ENCODE peak calls at places on chromosomes 12 and 14, in six cellular contexts. One of them, this sample, is unnamed.
A peak's percentile ranks its signal among the peaks of the same experiment; 100 is the strongest.

GRCh38 chr12:91993287-91994028 is 152.2 kb downstream of the BTG1 start:
- DNase-seq in Calu3: no peak
- DNase-seq in GM12865: no peak
- DNase-seq in endothelial cell: no peak
- DNase-seq in neural progenitor cell: no peak
- DNase-seq in CD4-positive, alpha-beta T cell: no peak
- DNase-seq in this sample: no peak

GRCh38 chr14:67335781-67336180 is 23.8 kb downstream of the ATP6V1D start:
- DNase-seq in GM12865: peak; percentile 42
- DNase-seq in neural progenitor cell: peak; percentile 65
- DNase-seq in Calu3: peak; percentile 20
- DNase-seq in CD4-positive, alpha-beta T cell: no peak
- DNase-seq in endothelial cell: peak; percentile 18
- DNase-seq in this sample: peak; percentile 12

GRCh38 chr14:39731912-39732311 is 299.7 kb upstream of the FBXO33 start:
- DNase-seq in Calu3: no peak
- DNase-seq in CD4-positive, alpha-beta T cell: no peak
- DNase-seq in GM12865: peak; percentile 27
- DNase-seq in endothelial cell: no peak
- DNase-seq in neural progenitor cell: no peak
- DNase-seq in this sample: no peak

GRCh38 chr12:27347779-27348178 is 15.1 kb downstream of the BMAL2 start:
- DNase-seq in endothelial cell: no peak
- DNase-seq in GM12865: no peak
- DNase-seq in CD4-positive, alpha-beta T cell: no peak
- DNase-seq in Calu3: no peak
- DNase-seq in neural progenitor cell: no peak
- DNase-seq in this sample: no peak

GRCh38 chr12:124539084-124540041 is 28.0 kb downstream of the NCOR2 start:
- DNase-seq in neural progenitor cell: no peak
- DNase-seq in GM12865: no peak
- DNase-seq in Calu3: no peak
- DNase-seq in endothelial cell: no peak
- DNase-seq in CD4-positive, alpha-beta T cell: no peak
- DNase-seq in this sample: no peak

GRCh38 chr12:41577995-41578394 is 389.9 kb downstream of the PDZRN4 start:
- DNase-seq in endothelial cell: no peak
- DNase-seq in Calu3: no peak
- DNase-seq in GM12865: no peak
- DNase-seq in CD4-positive, alpha-beta T cell: no peak
- DNase-seq in neural progenitor cell: no peak
- DNase-seq in this sample: no peak

GRCh38 chr12:115683240-115683765 is 594.2 kb downstream of the MED13L start:
- DNase-seq in endothelial cell: no peak
- DNase-seq in Calu3: no peak
- DNase-seq in neural progenitor cell: no peak
- DNase-seq in CD4-positive, alpha-beta T cell: no peak
- DNase-seq in GM12865: no peak
- DNase-seq in this sample: no peak

GRCh38 chr12:89883630-89884364 is 175.2 kb upstream of the ATP2B1 start:
- DNase-seq in endothelial cell: no peak
- DNase-seq in neural progenitor cell: peak; percentile 89
- DNase-seq in GM12865: no peak
- DNase-seq in Calu3: no peak
- DNase-seq in CD4-positive, alpha-beta T cell: no peak
- DNase-seq in this sample: no peak

GRCh38 chr12:63930971-63931370 is 86.5 kb downstream of the SRGAP1 start:
- DNase-seq in CD4-positive, alpha-beta T cell: no peak
- DNase-seq in GM12865: no peak
- DNase-seq in neural progenitor cell: no peak
- DNase-seq in endothelial cell: no peak
- DNase-seq in Calu3: no peak
- DNase-seq in this sample: no peak

GRCh38 chr12:109711596-109712461 is 1.8 kb upstream of the FAM222A start:
- DNase-seq in endothelial cell: no peak
- DNase-seq in Calu3: no peak
- DNase-seq in GM12865: no peak
- DNase-seq in CD4-positive, alpha-beta T cell: no peak
- DNase-seq in neural progenitor cell: peak; percentile 38
- DNase-seq in this sample: no peak

GRCh38 chr12:68749861-68750260 is 3.9 kb downstream of the SLC35E3 start:
- DNase-seq in endothelial cell: no peak
- DNase-seq in GM12865: no peak
- DNase-seq in CD4-positive, alpha-beta T cell: no peak
- DNase-seq in neural progenitor cell: no peak
- DNase-seq in Calu3: no peak
- DNase-seq in this sample: no peak

DNA sequence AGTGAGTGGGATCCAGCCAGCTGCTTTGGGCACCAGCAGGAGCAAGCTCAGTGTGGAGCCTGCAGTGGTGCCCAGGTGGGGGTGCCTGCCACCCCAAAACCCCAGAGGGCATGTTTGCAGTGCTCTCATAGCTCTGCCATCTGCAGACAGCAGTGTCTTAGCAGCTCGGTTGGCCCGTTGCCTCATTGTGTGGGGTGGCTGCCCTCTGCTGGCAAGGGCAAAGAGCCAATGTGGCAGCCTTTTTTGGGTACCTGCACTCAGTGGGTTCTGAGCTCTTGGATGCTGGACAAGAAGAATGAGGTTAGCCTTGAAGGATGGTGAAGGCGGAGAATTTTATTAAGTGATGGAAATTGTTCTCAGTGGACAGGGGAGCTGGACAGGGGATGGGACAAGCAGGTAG is 52.3 kb downstream of the NEUROD4 start:
- DNase-seq in neural progenitor cell: peak; percentile 79
- DNase-seq in endothelial cell: peak; percentile 65
- DNase-seq in CD4-positive, alpha-beta T cell: peak; percentile 82
- DNase-seq in GM12865: peak; percentile 76
- DNase-seq in Calu3: peak; percentile 77
- DNase-seq in this sample: no peak
- TF ChIP-seq CTCF in neural progenitor cell: peak; percentile 71
- TF ChIP-seq CTCF in endothelial cell: peak; percentile 29
- TF ChIP-seq CTCF in CD4-positive, alpha-beta T cell: peak; percentile 75
- TF ChIP-seq CTCF in GM12865: peak; percentile 69
- TF ChIP-seq CTCF in Calu3: peak; percentile 56
- TF ChIP-seq CTCF in this sample: peak; percentile 47

DNA sequence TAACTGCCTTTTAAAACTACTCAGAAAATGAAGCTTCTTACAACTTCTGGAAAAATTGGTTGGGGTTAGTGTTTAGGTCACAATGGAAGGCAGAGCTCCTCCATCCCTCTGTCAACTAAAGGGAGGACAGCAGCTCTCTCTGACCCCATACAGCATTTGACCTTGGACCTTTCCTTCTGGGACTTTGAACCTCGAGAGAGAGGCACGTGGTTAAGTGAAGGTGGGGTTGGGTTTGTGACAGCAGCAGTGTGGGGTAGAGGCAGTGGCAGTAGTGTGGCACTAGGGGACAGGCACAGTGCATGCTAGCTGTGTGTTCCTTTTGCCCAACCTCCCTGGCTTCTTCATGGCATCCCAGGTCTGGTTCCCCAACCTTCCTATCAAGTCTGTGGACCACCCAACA is 9.4 kb upstream of the C12orf75 start:
- DNase-seq in Calu3: no peak
- DNase-seq in CD4-positive, alpha-beta T cell: no peak
- DNase-seq in endothelial cell: no peak
- DNase-seq in GM12865: no peak
- DNase-seq in neural progenitor cell: no peak
- DNase-seq in this sample: no peak
- TF ChIP-seq CTCF in Calu3: no peak
- TF ChIP-seq CTCF in CD4-positive, alpha-beta T cell: no peak
- TF ChIP-seq CTCF in endothelial cell: no peak
- TF ChIP-seq CTCF in GM12865: peak; percentile 36
- TF ChIP-seq CTCF in neural progenitor cell: no peak
- TF ChIP-seq CTCF in this sample: no peak

DNA sequence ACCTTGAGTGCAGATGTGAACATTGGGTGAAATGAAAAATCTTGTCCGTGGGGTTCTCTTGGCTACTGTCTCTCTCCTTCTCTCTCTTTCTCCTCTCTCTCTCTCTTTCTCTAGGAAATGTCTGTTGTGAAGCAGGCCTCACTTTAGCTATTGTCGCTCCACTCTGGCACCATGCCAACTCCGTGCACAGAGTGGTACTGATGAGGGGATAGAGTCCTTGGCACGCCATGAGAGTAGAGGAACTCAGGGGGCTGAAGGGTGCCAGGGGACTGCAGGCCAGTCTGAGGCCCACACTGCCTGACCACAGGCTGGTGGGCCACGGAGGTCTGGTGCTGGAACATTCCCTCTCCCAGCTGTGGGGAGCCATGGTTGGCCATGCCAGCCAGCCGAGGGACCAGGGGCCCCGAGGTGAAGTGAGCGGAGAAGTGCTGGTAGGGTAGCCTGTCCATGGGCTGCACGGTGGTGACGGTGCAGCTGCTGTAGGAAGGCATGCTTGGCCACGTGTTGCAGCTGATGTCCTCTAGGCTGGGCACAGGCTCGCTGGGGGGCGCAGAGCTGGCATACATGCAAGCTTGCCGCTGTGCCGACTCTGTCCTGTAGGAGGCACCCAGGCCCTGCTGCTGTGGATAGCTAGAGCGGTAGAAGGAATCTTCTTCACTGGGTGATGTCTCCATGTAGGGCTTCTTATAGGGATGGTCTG is 50.4 kb downstream of the TBX5 start:
- DNase-seq in endothelial cell: peak; percentile 42
- DNase-seq in neural progenitor cell: peak; percentile 54
- DNase-seq in CD4-positive, alpha-beta T cell: no peak
- DNase-seq in Calu3: no peak
- DNase-seq in GM12865: peak; percentile 21
- DNase-seq in this sample: no peak
- TF ChIP-seq CTCF in endothelial cell: peak; percentile 49
- TF ChIP-seq CTCF in neural progenitor cell: peak; percentile 58
- TF ChIP-seq CTCF in CD4-positive, alpha-beta T cell: no peak
- TF ChIP-seq CTCF in Calu3: no peak
- TF ChIP-seq CTCF in GM12865: peak; percentile 23
- TF ChIP-seq CTCF in this sample: peak; percentile 23

DNA sequence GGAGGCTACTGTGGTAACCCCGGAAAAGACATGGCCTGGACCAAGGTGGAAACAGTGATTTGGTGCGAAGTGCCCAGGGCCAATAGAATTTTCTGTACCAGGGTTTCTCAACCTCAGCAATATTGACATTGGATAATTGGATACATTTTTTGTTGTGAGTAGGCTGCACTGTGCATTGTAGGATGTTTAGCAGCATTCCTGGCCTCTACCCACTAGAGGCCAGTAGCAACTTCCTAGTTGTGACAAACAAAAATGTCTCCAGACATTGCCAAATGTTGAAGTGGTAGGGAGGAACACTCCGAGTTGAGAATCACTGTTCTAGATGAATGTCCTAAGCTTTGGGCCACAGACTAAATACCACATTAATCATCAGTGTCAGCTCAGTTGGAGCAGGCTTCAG is 6.2 kb upstream of the CGRRF1 start:
- DNase-seq in GM12865: no peak
- DNase-seq in Calu3: peak; percentile 25
- DNase-seq in neural progenitor cell: no peak
- DNase-seq in CD4-positive, alpha-beta T cell: no peak
- DNase-seq in endothelial cell: no peak
- DNase-seq in this sample: no peak
- TF ChIP-seq CTCF in GM12865: peak; percentile 19
- TF ChIP-seq CTCF in Calu3: no peak
- TF ChIP-seq CTCF in neural progenitor cell: peak; percentile 40
- TF ChIP-seq CTCF in CD4-positive, alpha-beta T cell: no peak
- TF ChIP-seq CTCF in endothelial cell: no peak
- TF ChIP-seq CTCF in this sample: peak; percentile 57

GRCh38 chr14:77186911-77187648 is 5.5 kb downstream of the TMEM63C start:
- DNase-seq in endothelial cell: no peak
- DNase-seq in GM12865: no peak
- DNase-seq in neural progenitor cell: peak; percentile 64
- DNase-seq in Calu3: peak; percentile 23
- DNase-seq in CD4-positive, alpha-beta T cell: no peak
- DNase-seq in this sample: no peak

GRCh38 chr14:77189479-77189878 is 7.9 kb downstream of the TMEM63C start:
- DNase-seq in Calu3: no peak
- DNase-seq in GM12865: no peak
- DNase-seq in neural progenitor cell: no peak
- DNase-seq in endothelial cell: no peak
- DNase-seq in CD4-positive, alpha-beta T cell: no peak
- DNase-seq in this sample: no peak

GRCh38 chr14:77194706-77195105 is 13.1 kb downstream of the TMEM63C start:
- DNase-seq in endothelial cell: no peak
- DNase-seq in neural progenitor cell: no peak
- DNase-seq in CD4-positive, alpha-beta T cell: no peak
- DNase-seq in GM12865: no peak
- DNase-seq in Calu3: no peak
- DNase-seq in this sample: no peak

GRCh38 chr14:77187649-77188012 is 6.0 kb downstream of the TMEM63C start:
- DNase-seq in GM12865: no peak
- DNase-seq in CD4-positive, alpha-beta T cell: no peak
- DNase-seq in endothelial cell: no peak
- DNase-seq in Calu3: no peak
- DNase-seq in neural progenitor cell: no peak
- DNase-seq in this sample: no peak

DNA sequence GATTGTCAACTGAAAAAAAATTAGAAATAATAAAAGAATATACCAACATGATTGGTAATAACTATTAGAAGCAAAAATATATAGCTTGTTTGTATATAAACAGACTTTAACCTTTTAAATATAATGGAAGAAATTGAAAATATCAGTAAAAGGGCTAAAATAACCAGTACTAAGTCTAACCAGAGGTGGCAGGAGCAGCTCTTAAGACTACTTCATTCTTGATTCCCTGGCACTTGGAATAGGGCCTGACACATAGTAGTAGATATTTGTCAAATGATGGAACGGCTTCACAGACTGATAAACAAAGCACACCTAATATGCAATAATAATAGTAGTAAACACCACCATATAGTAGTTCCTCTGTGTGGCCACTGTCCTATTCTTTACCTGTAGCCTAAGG is 9.4 kb downstream of the TMEM63C start:
- DNase-seq in neural progenitor cell: no peak
- DNase-seq in GM12865: no peak
- DNase-seq in endothelial cell: no peak
- DNase-seq in CD4-positive, alpha-beta T cell: no peak
- DNase-seq in Calu3: no peak
- DNase-seq in this sample: no peak
- TF ChIP-seq CTCF in neural progenitor cell: peak; percentile 9
- TF ChIP-seq CTCF in GM12865: no peak
- TF ChIP-seq CTCF in endothelial cell: no peak
- TF ChIP-seq CTCF in CD4-positive, alpha-beta T cell: no peak
- TF ChIP-seq CTCF in Calu3: no peak
- TF ChIP-seq CTCF in this sample: peak; percentile 24